ENCODE peak calls at places on chromosomes 6 and 20, in seven cellular contexts. B is IMR-90, D is endothelial cell, O is ovary, I is nephron progenitor cell, S is MM.1S, C is omental fat pad. K is an unnamed sample.

GRCh38 chr20:3328501-3328900 is 79.0 kb downstream of the DNAAF9 start:
- DNase-seq in B (no peak), D (no peak), O (no peak), I (no peak), S (no peak), C (no peak), K (no peak)

GRCh38 chr6:73898599-73898998 is 202.6 kb downstream of the CD109 start:
- DNase-seq in B (no peak), D (no peak), O (no peak), I (no peak), S (no peak), C (no peak), K (no peak)

GRCh38 chr6:106512958-106513480 is 116.3 kb downstream of the RTN4IP1 start:
- DNase-seq in B (no peak), D (no peak), O (no peak), I (no peak), S (no peak), C (no peak), K (no peak)

GRCh38 chr6:5337573-5337972 is 76.3 kb downstream of the FARS2 start:
- DNase-seq in B (peak; percentile 33), D (no peak), O (no peak), I (no peak), S (no peak), C (no peak), K (no peak)

GRCh38 chr6:33975631-33976424 is 170.1 kb downstream of the GRM4 start:
- DNase-seq in B (no peak), D (peak; percentile 41), O (no peak), I (peak; percentile 49), S (no peak), C (no peak), K (peak; percentile 5)

GRCh38 chr6:136117081-136117480 is 133.0 kb downstream of the MTFR2 start:
- DNase-seq in B (peak; percentile 51), D (no peak), O (no peak), I (no peak), S (no peak), C (no peak), K (no peak)

GRCh38 chr6:11445146-11445545 is 92.4 kb upstream of the TMEM170B start:
- DNase-seq in B (no peak), D (no peak), O (no peak), I (no peak), S (no peak), C (no peak), K (no peak)

GRCh38 chr6:89640804-89641203 is 2.3 kb upstream of the LYRM2 start:
- DNase-seq in B (peak; percentile 78), D (no peak), O (no peak), I (no peak), S (no peak), C (no peak), K (no peak)

GRCh38 chr6:165850434-165851019 is 187.5 kb upstream of the PDE10A start:
- DNase-seq in B (peak; percentile 57), D (peak; percentile 79), O (peak; percentile 82), I (peak; percentile 85), S (peak; percentile 42), C (peak; percentile 61), K (peak; percentile 31)

GRCh38 chr6:36769676-36770499 is 69.4 kb downstream of the CPNE5 start:
- DNase-seq in B (peak; percentile 51), D (no peak), O (no peak), I (no peak), S (no peak), C (no peak), K (no peak)

GRCh38 chr6:140912686-140913085 is 1220.0 kb upstream of the GJE1 start:
- DNase-seq in B (no peak), D (no peak), O (no peak), I (no peak), S (no peak), C (no peak), K (no peak)

GRCh38 chr6:16982827-16983226 is 119.0 kb upstream of the STMND1 start:
- DNase-seq in B (peak; percentile 99), D (no peak), O (no peak), I (no peak), S (no peak), C (no peak), K (no peak)

GRCh38 chr6:8277769-8278168 is 157.6 kb downstream of the SLC35B3 start:
- DNase-seq in B (no peak), D (peak; percentile 5), O (no peak), I (peak; percentile 23), S (no peak), C (no peak), K (no peak)

GRCh38 chr20:25195962-25196700 is 619 bp downstream of the ENTPD6 start:
- DNase-seq in B (peak; percentile 5), D (peak; percentile 38), O (no peak), I (peak; percentile 56), S (peak; percentile 18), C (no peak), K (no peak)

GRCh38 chr20:3067139-3068009 is 4.0 kb upstream of the OXT start:
- DNase-seq in B (no peak), D (no peak), O (no peak), I (no peak), S (no peak), C (no peak), K (no peak)

GRCh38 chr6:1686117-1687098 is 76.7 kb downstream of the FOXC1 start:
- DNase-seq in B (peak; percentile 96), D (no peak), O (no peak), I (no peak), S (no peak), C (no peak), K (no peak)

GRCh38 chr6:39696986-39697788 is 28.0 kb downstream of the KIF6 start:
- DNase-seq in B (no peak), D (no peak), O (no peak), I (no peak), S (no peak), C (no peak), K (no peak)

GRCh38 chr6:52617087-52617486 is 40.2 kb upstream of the TRAM2 start:
- DNase-seq in B (no peak), D (no peak), O (no peak), I (no peak), S (no peak), C (no peak), K (no peak)

GRCh38 chr20:57612916-57613315 is 7.3 kb downstream of the ZBP1 start:
- DNase-seq in B (no peak), D (no peak), O (no peak), I (no peak), S (no peak), C (no peak), K (no peak)

GRCh38 chr6:36751091-36751490 is 53.5 kb downstream of the RAB44 start:
- DNase-seq in B (peak; percentile 10), D (no peak), O (no peak), I (no peak), S (no peak), C (no peak), K (no peak)

GRCh38 chr6:42104095-42104806 is 38.2 kb downstream of the C6orf132 start:
- DNase-seq in B (no peak), D (peak; percentile 78), O (peak; percentile 70), I (peak; percentile 75), S (peak; percentile 56), C (no peak), K (no peak)
- TF ChIP-seq CTCF in B (no peak), D (peak; percentile 88), O (no peak), I (peak; percentile 82), S (peak; percentile 80), C (no peak), K (peak; percentile 3)

GRCh38 chr6:157762636-157763035 is 60.4 kb upstream of the SNX9 start:
- DNase-seq in B (no peak), D (no peak), O (no peak), I (no peak), S (no peak), C (no peak), K (no peak)
- TF ChIP-seq CTCF in B (peak; percentile 19), D (no peak), O (no peak), I (no peak), S (no peak), C (no peak), K (no peak)

GRCh38 chr6:100078509-100078908 is 84.5 kb upstream of the MCHR2 start:
- DNase-seq in B (peak; percentile 19), D (peak; percentile 7), O (no peak), I (peak; percentile 12), S (no peak), C (no peak), K (no peak)
- TF ChIP-seq CTCF in B (peak; percentile 31), D (no peak), O (no peak), I (no peak), S (peak; percentile 23), C (no peak), K (peak; percentile 17)

GRCh38 chr20:6599876-6600275 is 167.6 kb upstream of the BMP2 start:
- DNase-seq in B (peak; percentile 5), D (no peak), O (no peak), I (no peak), S (no peak), C (no peak), K (no peak)

GRCh38 chr20:6604179-6604578 is 163.3 kb upstream of the BMP2 start:
- DNase-seq in B (no peak), D (no peak), O (no peak), I (no peak), S (no peak), C (no peak), K (no peak)

GRCh38 chr20:6595704-6596103 is 171.8 kb upstream of the BMP2 start:
- DNase-seq in B (peak; percentile 57), D (no peak), O (no peak), I (no peak), S (no peak), C (no peak), K (no peak)

DNA sequence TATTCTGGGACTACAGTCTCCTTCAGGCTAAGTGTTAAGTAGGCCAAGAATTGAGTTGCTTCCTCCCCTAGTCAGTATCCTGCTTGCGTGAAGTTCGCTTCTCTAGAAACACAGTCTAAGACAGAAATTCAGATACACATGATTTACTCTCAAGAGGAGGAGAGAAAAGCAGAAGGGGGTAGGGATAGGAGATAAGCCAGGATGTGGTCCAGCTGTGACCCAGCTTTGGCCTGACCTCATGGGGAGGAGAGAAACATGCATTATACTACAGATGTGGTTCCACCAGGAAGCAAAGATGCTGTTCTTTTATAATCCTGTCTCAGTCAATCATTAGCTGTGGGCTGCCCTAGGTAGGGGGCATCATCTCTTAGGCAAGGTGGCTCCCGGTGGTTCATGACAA is 167.2 kb upstream of the BMP2 start:
- DNase-seq in B (no peak), D (no peak), O (no peak), I (no peak), S (no peak), C (no peak), K (no peak)
- TF ChIP-seq CTCF in B (no peak), D (no peak), O (no peak), I (no peak), S (no peak), C (no peak), K (no peak)

DNA sequence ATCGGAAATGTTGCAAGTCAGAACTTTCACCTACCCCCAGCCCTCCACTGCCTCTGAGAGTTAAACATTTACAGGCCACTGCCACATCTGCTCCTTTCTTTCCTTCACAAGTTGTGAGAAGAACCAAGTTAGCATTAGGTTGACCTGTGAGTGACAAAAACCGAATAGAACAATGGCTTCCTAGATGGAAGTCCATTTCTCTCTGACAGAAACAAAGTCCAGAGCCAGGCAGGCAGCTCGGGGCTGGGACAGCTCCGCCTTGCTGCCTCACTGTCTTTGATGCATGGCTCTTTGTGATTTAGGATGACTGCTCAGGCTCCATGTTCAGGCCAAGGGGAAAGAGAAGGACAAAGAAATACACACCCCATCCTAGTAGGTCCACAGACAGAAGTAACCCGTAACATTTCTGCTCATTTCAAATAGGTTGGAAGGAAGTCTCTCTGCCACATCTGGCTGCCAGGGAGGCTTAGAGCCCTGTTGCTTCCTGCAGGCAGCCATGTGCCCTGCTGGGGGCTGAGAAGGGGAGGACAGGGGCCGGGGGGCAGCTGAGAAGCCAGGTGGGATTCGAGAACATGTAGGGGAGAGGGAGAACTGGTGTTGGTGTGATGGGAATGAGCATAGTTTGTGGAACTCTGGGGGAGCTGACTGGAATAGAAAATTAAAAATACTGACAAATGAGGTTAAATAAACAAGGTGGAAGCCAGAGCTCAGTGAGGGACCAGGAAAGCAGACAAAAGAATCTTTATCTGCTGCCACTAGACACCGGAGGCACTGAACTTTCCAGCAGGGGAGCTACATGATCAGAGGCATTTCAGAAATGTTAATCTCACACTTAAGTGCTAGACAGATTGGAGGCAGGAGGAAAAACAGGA is 19.5 kb upstream of the IER3 start:
- DNase-seq in B (peak; percentile 54), D (no peak), O (no peak), I (peak; percentile 19), S (no peak), C (no peak), K (peak; percentile 28)
- TF ChIP-seq CTCF in B (peak; percentile 21), D (no peak), O (no peak), I (no peak), S (no peak), C (no peak), K (no peak)